ENCODE peak calls at places on chromosomes 12 and 14, in nine cellular contexts. X, G, V, J, F, N, U, T and L are unnamed samples.

GRCh38 chr14:54577977-54578376 is 11.0 kb downstream of the SAMD4A start:
- DNase-seq in F (no peak), V (no peak), G (no peak), J (no peak), U (no peak), X (no peak), N (peak), T (no peak), L (no peak)

GRCh38 chr12:69527506-69528272 is 57.5 kb downstream of the FRS2 start:
- DNase-seq in G (peak), V (peak), T (no peak), J (no peak), U (no peak), F (peak), X (no peak), N (peak), L (no peak)

GRCh38 chr12:80157640-80158039 is 58.3 kb downstream of the OTOGL start:
- DNase-seq in F (no peak), T (no peak), N (peak), G (peak), U (no peak), V (no peak), J (no peak), X (no peak), L (no peak)

GRCh38 chr12:123907726-123908476 is 64.7 kb downstream of the CCDC92 start:
- DNase-seq in G (no peak), V (no peak), J (peak), T (peak), X (no peak), U (no peak), N (peak), F (no peak), L (no peak)

GRCh38 chr14:104507443-104507842 is 72.1 kb upstream of the C14orf180 start:
- DNase-seq in F (no peak), X (no peak), J (no peak), G (no peak), U (no peak), V (no peak), N (no peak), T (no peak), L (no peak)

GRCh38 chr12:121050725-121051124 is 11.7 kb upstream of the OASL start:
- DNase-seq in U (no peak), N (peak), V (no peak), T (no peak), X (no peak), G (no peak), J (peak), F (no peak), L (no peak)

GRCh38 chr14:85071447-85071846 is 458.5 kb upstream of the FLRT2 start:
- DNase-seq in X (no peak), N (no peak), V (no peak), U (no peak), G (no peak), F (no peak), T (no peak), J (no peak), L (no peak)

GRCh38 chr14:96054661-96055060 is 15.5 kb downstream of the C14orf132 start:
- DNase-seq in G (no peak), J (no peak), X (no peak), V (no peak), T (no peak), U (no peak), F (no peak), N (no peak), L (no peak)

GRCh38 chr12:39116877-39117276 is 211.5 kb upstream of the CPNE8 start:
- DNase-seq in V (no peak), U (no peak), T (no peak), G (no peak), N (no peak), J (no peak), X (no peak), F (no peak), L (no peak)

GRCh38 chr12:132474237-132474741 is 15.7 kb upstream of the FBRSL1 start:
- DNase-seq in U (no peak), T (no peak), F (no peak), X (peak), G (no peak), J (no peak), N (no peak), V (peak), L (no peak)

GRCh38 chr12:92593734-92594402 is 108.9 kb upstream of the PLEKHG7 start:
- DNase-seq in F (no peak), T (no peak), N (peak), U (peak), J (no peak), V (peak), X (peak), G (peak), L (no peak)

GRCh38 chr14:32897724-32898064 is 41.0 kb upstream of the NPAS3 start:
- DNase-seq in G (no peak), J (no peak), T (no peak), U (no peak), V (no peak), N (no peak), X (no peak), F (no peak), L (no peak)

GRCh38 chr12:110141389-110141788 is 17.2 kb downstream of the IFT81 start:
- DNase-seq in F (peak), N (peak), T (peak), V (peak), X (peak), G (peak), U (no peak), J (no peak), L (no peak)

GRCh38 chr12:1670244-1670814 is 20.5 kb upstream of the ADIPOR2 start:
- DNase-seq in J (no peak), V (no peak), G (no peak), U (no peak), T (no peak), N (no peak), F (no peak), X (no peak), L (no peak)

GRCh38 chr14:79543966-79544365 is 667.3 kb downstream of the DIO2 start:
- DNase-seq in U (no peak), T (no peak), G (peak), J (peak), N (peak), F (no peak), X (no peak), V (no peak), L (peak)

GRCh38 chr12:107525063-107525718 is 160.4 kb upstream of the PWP1 start:
- DNase-seq in F (no peak), J (no peak), T (no peak), N (no peak), V (no peak), X (no peak), G (no peak), U (no peak), L (no peak)

GRCh38 chr14:73787760-73788508 is 63.7 kb upstream of the PTGR2 start:
- DNase-seq in V (no peak), J (peak), X (no peak), U (no peak), F (no peak), T (no peak), G (no peak), N (peak), L (no peak)

GRCh38 chr12:12428961-12429657 is 72.2 kb downstream of the BORCS5 start:
- DNase-seq in J (no peak), V (no peak), U (no peak), G (no peak), F (no peak), X (no peak), T (no peak), N (peak), L (no peak)

GRCh38 chr14:35557221-35557747 is 23.3 kb downstream of the INSM2 start:
- DNase-seq in N (no peak), X (no peak), J (no peak), V (no peak), T (no peak), F (no peak), G (no peak), U (no peak), L (no peak)

GRCh38 chr12:92558806-92559205 is 144.0 kb upstream of the PLEKHG7 start:
- DNase-seq in X (no peak), N (peak), U (no peak), T (no peak), F (no peak), V (no peak), J (no peak), G (no peak), L (no peak)

GRCh38 chr12:114450019-114450418 is 44.1 kb upstream of the TBX5 start:
- DNase-seq in X (no peak), U (no peak), F (no peak), T (no peak), G (no peak), J (no peak), V (no peak), N (no peak), L (no peak)

GRCh38 chr12:67358686-67359374 is 89.7 kb downstream of the CAND1 start:
- DNase-seq in J (peak), V (peak), U (no peak), N (peak), T (no peak), F (peak), X (no peak), G (peak), L (no peak)

GRCh38 chr12:113261847-113262470 is 40.7 kb downstream of the TPCN1 start:
- DNase-seq in T (no peak), G (no peak), U (no peak), X (no peak), F (no peak), V (no peak), J (no peak), N (peak), L (no peak)

GRCh38 chr14:100417466-100417865 is 94.3 kb downstream of the SLC25A47 start:
- DNase-seq in N (peak), F (peak), J (peak), U (no peak), X (no peak), G (peak), T (peak), V (peak), L (peak)

GRCh38 chr12:14193623-14194022 is 171.9 kb upstream of the ATF7IP start:
- DNase-seq in U (no peak), G (no peak), X (no peak), J (peak), T (no peak), V (no peak), F (no peak), N (no peak), L (peak)

GRCh38 chr12:105967038-105967776 is 171.5 kb downstream of the NUAK1 start:
- DNase-seq in T (no peak), J (no peak), U (no peak), F (no peak), G (no peak), V (no peak), X (no peak), N (peak), L (no peak)

GRCh38 chr12:118874698-118875548 is 106.4 kb upstream of the SRRM4 start:
- DNase-seq in F (no peak), T (no peak), N (no peak), U (no peak), X (no peak), V (no peak), G (no peak), J (peak), L (peak)

GRCh38 chr12:62774794-62775193 is 160.2 kb downstream of the PPM1H start:
- DNase-seq in X (no peak), V (no peak), G (no peak), F (no peak), T (no peak), N (no peak), U (no peak), J (no peak), L (no peak)

GRCh38 chr12:58364389-58365086 is 423.2 kb downstream of the ATP23 start:
- DNase-seq in G (peak), V (peak), N (peak), U (no peak), F (peak), T (no peak), J (peak), X (no peak), L (no peak)

GRCh38 chr12:29562167-29562776 is 64.8 kb upstream of the OVCH1 start:
- DNase-seq in N (peak), T (peak), G (peak), J (no peak), V (peak), U (no peak), X (no peak), F (no peak), L (no peak)

GRCh38 chr12:26555139-26555538 is 277.9 kb downstream of the ITPR2 start:
- DNase-seq in U (no peak), N (peak), G (no peak), V (peak), X (no peak), T (no peak), J (no peak), F (no peak), L (no peak)

GRCh38 chr14:69010632-69011031 is 31.5 kb upstream of the ACTN1 start:
- DNase-seq in G (no peak), J (no peak), N (no peak), X (no peak), T (no peak), F (no peak), V (no peak), U (no peak), L (no peak)

GRCh38 chr12:122983789-122984515 is 3.5 kb downstream of the ARL6IP4 start:
- DNase-seq in U (no peak), F (no peak), J (no peak), X (no peak), V (no peak), T (no peak), G (no peak), N (no peak), L (no peak)

GRCh38 chr12:26124491-26125450 is at the start of gene BHLHE41:
- DNase-seq in U (no peak), J (peak), V (peak), G (peak), F (no peak), X (peak), N (peak), T (peak), L (peak)

GRCh38 chr12:94112116-94112515 is 36.3 kb upstream of the PLXNC1 start:
- DNase-seq in F (no peak), J (no peak), G (no peak), U (no peak), N (no peak), V (no peak), T (no peak), X (no peak), L (no peak)

GRCh38 chr12:41521872-41522379 is 333.8 kb downstream of the PDZRN4 start:
- DNase-seq in X (no peak), J (peak), V (peak), T (no peak), F (peak), N (peak), G (peak), U (no peak), L (no peak)

GRCh38 chr12:120539303-120539702 is 5.1 kb downstream of the RNF10 start:
- DNase-seq in T (no peak), F (no peak), U (no peak), G (peak), N (peak), X (no peak), V (peak), J (no peak), L (no peak)

GRCh38 chr14:48614003-48614402 is 938.6 kb upstream of the MDGA2 start:
- DNase-seq in X (no peak), F (no peak), N (no peak), V (no peak), J (no peak), G (peak), U (no peak), T (no peak), L (no peak)

GRCh38 chr12:96310067-96310466 is 90.2 kb downstream of the CDK17 start:
- DNase-seq in X (no peak), N (no peak), U (no peak), G (no peak), J (no peak), T (no peak), F (no peak), V (no peak), L (no peak)